ENCODE peak calls at places on chromosomes 6 and 20, in eight cellular contexts. N, P, C, X, Z, T, U and G are unnamed samples.

GRCh38 chr6:36959555-36960250 is 5.2 kb downstream of the PI16 start:
- DNase-seq in X (no peak), U (no peak), Z (no peak), T (no peak), C (no peak), P (no peak), N (no peak), G (no peak)

GRCh38 chr6:26197736-26198625 is 110.8 kb downstream of the HFE start:
- DNase-seq in C (peak), T (no peak), N (peak), X (no peak), P (no peak), Z (peak), U (peak), G (no peak)

GRCh38 chr6:135382182-135382628 is 115.3 kb downstream of the AHI1 start:
- DNase-seq in Z (no peak), C (no peak), P (no peak), T (no peak), X (no peak), U (no peak), N (no peak), G (no peak)

GRCh38 chr6:100283288-100283687 is 181.4 kb downstream of the SIM1 start:
- DNase-seq in C (no peak), X (no peak), P (no peak), U (peak), Z (no peak), N (peak), T (no peak), G (no peak)

GRCh38 chr20:18506744-18507143 is 996 bp upstream of the SEC23B start:
- DNase-seq in Z (no peak), X (no peak), N (peak), U (no peak), T (peak), C (no peak), P (no peak), G (no peak)

GRCh38 chr20:3563548-3564177 is 92.8 kb downstream of the ATRN start:
- DNase-seq in T (peak), C (no peak), P (no peak), U (peak), N (peak), Z (no peak), X (no peak), G (peak)

GRCh38 chr20:17878912-17879602 is 89.5 kb downstream of the SNX5 start:
- DNase-seq in C (no peak), Z (no peak), P (no peak), X (no peak), N (no peak), T (no peak), U (no peak), G (no peak)

GRCh38 chr20:41316009-41316408 is 1.5 kb downstream of the ZHX3 start:
- DNase-seq in X (no peak), Z (no peak), N (no peak), C (no peak), T (no peak), P (no peak), U (no peak), G (no peak)

GRCh38 chr6:106145741-106146227 is 59.6 kb downstream of the PRDM1 start:
- DNase-seq in X (no peak), T (no peak), Z (no peak), N (peak), P (no peak), C (no peak), U (peak), G (no peak)

GRCh38 chr20:60219984-60220540 is 261.8 kb downstream of the CDH26 start:
- DNase-seq in N (no peak), C (no peak), Z (no peak), U (peak), T (no peak), X (no peak), P (no peak), G (no peak)

GRCh38 chr20:760751-761417 is 7.4 kb downstream of the SLC52A3 start:
- DNase-seq in N (no peak), U (peak), X (no peak), P (no peak), Z (peak), T (peak), C (no peak), G (no peak)

GRCh38 chr6:34154668-34155447 is 9.0 kb upstream of the GRM4 start:
- DNase-seq in X (peak), T (peak), Z (no peak), P (no peak), U (peak), C (no peak), N (no peak), G (peak)

GRCh38 chr20:25258463-25258805 is 10.5 kb downstream of the PYGB start:
- DNase-seq in T (peak), Z (no peak), C (no peak), U (no peak), N (no peak), X (no peak), P (no peak), G (no peak)

GRCh38 chr20:60060006-60060557 is 101.9 kb downstream of the CDH26 start:
- DNase-seq in N (no peak), Z (no peak), X (no peak), C (no peak), U (no peak), P (no peak), T (no peak), G (no peak)

GRCh38 chr6:135537782-135538301 is 40.3 kb upstream of the AHI1 start:
- DNase-seq in C (no peak), Z (no peak), U (peak), P (no peak), T (no peak), N (peak), X (no peak), G (no peak)

GRCh38 chr20:31869942-31870702 is at the start of the genes DUSP15 and TTLL9:
- DNase-seq in P (peak), C (no peak), Z (peak), T (peak), N (no peak), X (no peak), U (no peak), G (no peak)

GRCh38 chr6:34791164-34791841 is 580 bp upstream of the BLTP3A start:
- DNase-seq in C (peak), N (no peak), Z (peak), U (peak), P (peak), X (peak), T (peak), G (peak)

GRCh38 chr6:32752580-32752979 is 10.8 kb downstream of the HLA-DQB2 start:
- DNase-seq in P (peak), X (no peak), N (peak), Z (no peak), T (no peak), U (peak), C (no peak), G (no peak)

GRCh38 chr6:38906582-38906981 is 142.0 kb upstream of the GLP1R start:
- DNase-seq in X (no peak), Z (no peak), P (no peak), T (no peak), C (no peak), U (no peak), N (no peak), G (no peak)

GRCh38 chr6:43129434-43130194 is 41.5 kb upstream of the SRF start:
- DNase-seq in C (no peak), P (no peak), U (peak), T (no peak), Z (no peak), N (peak), X (no peak), G (no peak)